ENCODE peak calls at places on chromosomes 11 and 22, in six cellular contexts. Z is H4; E is kidney epithelial cell; D is NCI-H82; U is OCI-M1; I is activated CD8-positive, alpha-beta memory T cell treated with anti-CD3 and anti-CD28 coated beads, Interleukin-2, amount 10 ng/mL, durations not matched to agents 7 days and 5 days. N is an unnamed sample.

GRCh38 chr11:120208012-120208441 is 2.8 kb upstream of the OAF start:
- DNase-seq in Z (no peak), E (no peak), D (no peak), I (no peak), U (peak; percentile 66), N (no peak)

GRCh38 chr11:96158126-96158525 is 184.9 kb downstream of the MAML2 start:
- DNase-seq in E (no peak), D (no peak), U (no peak), I (no peak), Z (no peak), N (no peak)

GRCh38 chr22:26127126-26127525 is 42.1 kb upstream of the SEZ6L start:
- DNase-seq in E (no peak), Z (no peak), I (no peak), U (no peak), D (no peak), N (no peak)

GRCh38 chr11:26704249-26704648 is 17.6 kb downstream of the SLC5A12 start:
- DNase-seq in E (peak; percentile 1), U (peak; percentile 27), Z (no peak), I (no peak), D (no peak), N (no peak)

GRCh38 chr11:123770712-123771111 is 16.4 kb upstream of the OR6X1 start:
- DNase-seq in D (no peak), Z (no peak), U (no peak), E (no peak), I (no peak), N (no peak)

GRCh38 chr22:46146329-46146728 is 4.0 kb upstream of the PPARA start:
- DNase-seq in D (no peak), Z (no peak), U (no peak), I (no peak), E (no peak), N (no peak)

GRCh38 chr22:49967333-49968241 is 7.0 kb downstream of the PIM3 start:
- DNase-seq in U (no peak), D (no peak), Z (no peak), E (no peak), I (peak; percentile 44), N (no peak)

GRCh38 chr22:48783821-48784266 is 1043.8 kb downstream of the BRD1 start:
- DNase-seq in D (no peak), Z (no peak), E (no peak), I (peak; percentile 16), U (no peak), N (no peak)

GRCh38 chr22:33006220-33006954 is 51.8 kb downstream of the SYN3 start:
- DNase-seq in D (no peak), E (no peak), Z (no peak), U (no peak), I (no peak), N (no peak)

GRCh38 chr11:36417154-36417553 is 92.9 kb downstream of the TRAF6 start:
- DNase-seq in E (no peak), Z (no peak), I (no peak), D (no peak), U (no peak), N (no peak)

GRCh38 chr11:907668-908067 is 2.9 kb downstream of the CHID1 start:
- DNase-seq in Z (no peak), D (no peak), I (no peak), E (no peak), U (no peak), N (no peak)

GRCh38 chr22:27797793-27798525 is 3.6 kb downstream of the MN1 start:
- DNase-seq in D (no peak), Z (no peak), I (no peak), U (no peak), E (no peak), N (no peak)

GRCh38 chr11:35180311-35181233 is 41.6 kb downstream of the CD44 start:
- DNase-seq in E (no peak), D (no peak), I (no peak), U (no peak), Z (no peak), N (no peak)

GRCh38 chr22:48863965-48864538 is 963.6 kb downstream of the BRD1 start:
- DNase-seq in D (no peak), I (no peak), Z (no peak), E (no peak), U (no peak), N (no peak)

GRCh38 chr11:15199693-15200092 is 85.0 kb downstream of the INSC start:
- DNase-seq in E (no peak), I (no peak), Z (peak; percentile 60), U (no peak), D (no peak), N (no peak)

GRCh38 chr22:50605349-50606074 is 4.9 kb downstream of the MAPK8IP2 start:
- DNase-seq in Z (no peak), D (no peak), U (no peak), I (no peak), E (no peak), N (no peak)

GRCh38 chr11:83374311-83374710 is 88.1 kb upstream of the CCDC90B start:
- DNase-seq in E (no peak), U (no peak), D (no peak), Z (no peak), I (no peak), N (no peak)

GRCh38 chr11:125244166-125244565 is 79.6 kb downstream of the PKNOX2 start:
- DNase-seq in Z (no peak), I (no peak), U (no peak), E (no peak), D (no peak), N (no peak)

GRCh38 chr11:36492724-36493304 is 17.3 kb downstream of the TRAF6 start:
- DNase-seq in Z (peak; percentile 32), E (no peak), U (peak; percentile 67), I (no peak), D (peak; percentile 64), N (no peak)

GRCh38 chr11:65435330-65435931 is 12.8 kb downstream of the NEAT1 start:
- DNase-seq in E (no peak), Z (no peak), D (no peak), U (no peak), I (peak; percentile 27), N (no peak)

GRCh38 chr22:45129703-45130524 is 33.8 kb upstream of the NUP50 start:
- DNase-seq in E (no peak), Z (no peak), I (peak; percentile 72), U (no peak), D (no peak), N (no peak)

GRCh38 chr22:48849963-48850657 is 977.6 kb downstream of the BRD1 start:
- DNase-seq in E (no peak), U (no peak), I (no peak), D (no peak), Z (no peak), N (no peak)

GRCh38 chr11:113504071-113504470 is 28.9 kb upstream of the DRD2 start:
- DNase-seq in U (no peak), D (no peak), I (no peak), Z (no peak), E (no peak), N (no peak)

GRCh38 chr11:74388678-74389327 is 9.4 kb downstream of the PGM2L1 start:
- DNase-seq in U (peak; percentile 97), E (no peak), D (peak; percentile 71), Z (peak; percentile 30), I (peak; percentile 78), N (peak; percentile 37)

GRCh38 chr11:68928481-68928880 is 24.8 kb downstream of the IGHMBP2 start:
- DNase-seq in U (peak; percentile 98), I (no peak), E (no peak), Z (no peak), D (no peak), N (no peak)

GRCh38 chr22:29144786-29145160 is 60.9 kb upstream of the EMID1 start:
- DNase-seq in Z (no peak), U (no peak), E (no peak), I (peak; percentile 33), D (no peak), N (no peak)

GRCh38 chr22:35619336-35620094 is 2.4 kb upstream of the MB start:
- DNase-seq in D (no peak), U (no peak), Z (no peak), I (no peak), E (no peak), N (no peak)

GRCh38 chr11:4511846-4512245 is 29.4 kb downstream of the OR52K1 start:
- DNase-seq in E (no peak), I (no peak), U (no peak), D (no peak), Z (no peak), N (no peak)

GRCh38 chr11:120785576-120785975 is 238.3 kb upstream of the TBCEL start:
- DNase-seq in D (no peak), I (no peak), E (no peak), U (no peak), Z (no peak), N (no peak)

GRCh38 chr22:28029201-28029948 is 110.3 kb upstream of the PITPNB start:
- DNase-seq in U (no peak), I (peak; percentile 38), E (no peak), Z (peak; percentile 33), D (no peak), N (peak; percentile 85)

GRCh38 chr11:122600290-122600689 is 55.2 kb upstream of the UBASH3B start:
- DNase-seq in U (no peak), Z (no peak), D (no peak), E (no peak), I (no peak), N (no peak)

GRCh38 chr22:44403930-44404329 is 91.2 kb upstream of the SHISAL1 start:
- DNase-seq in Z (no peak), I (no peak), U (no peak), E (no peak), D (no peak), N (no peak)

GRCh38 chr11:125062196-125062930 is 742 bp upstream of the SLC37A2 start:
- DNase-seq in Z (no peak), D (no peak), U (no peak), I (no peak), E (no peak), N (no peak)

GRCh38 chr11:10317776-10318526 is 13.1 kb downstream of the ADM start:
- DNase-seq in E (no peak), D (no peak), U (no peak), Z (no peak), I (no peak), N (no peak)

GRCh38 chr22:22098457-22099193 is 116.0 kb upstream of the TOP3B start:
- DNase-seq in Z (no peak), I (no peak), U (no peak), D (no peak), E (no peak), N (no peak)

GRCh38 chr22:32013200-32013599 is 29.9 kb upstream of the SLC5A1 start:
- DNase-seq in U (no peak), I (no peak), D (no peak), E (no peak), Z (no peak), N (no peak)

GRCh38 chr11:72136677-72137255 is 1.2 kb downstream of the FOLR3 start:
- DNase-seq in U (no peak), E (no peak), I (no peak), Z (no peak), D (no peak), N (no peak)

GRCh38 chr11:86954288-86955110 is 696 bp downstream of the FZD4 start:
- DNase-seq in E (no peak), Z (no peak), D (peak; percentile 31), I (no peak), U (peak; percentile 64), N (no peak)

N was measured in NCI-H1417 treated with DMSO at 0.1 percent for 48 hours.